ENCODE peak calls at places on chromosome 7, in ten cellular contexts. One of them, this sample, is unnamed.

GRCh38 chr7:43077285-43077684 is 35.2 kb upstream of the HECW1 start:
- DNase-seq in natural killer cell: no peak
- DNase-seq in epithelial cell of esophagus: no peak
- DNase-seq in AG09319: no peak
- DNase-seq in RWPE1: no peak
- DNase-seq in fibroblast of mammary gland: no peak
- DNase-seq in glutamatergic neuron: no peak
- DNase-seq in right lobe of liver: no peak
- DNase-seq in HL-60: no peak
- DNase-seq in choroid plexus epithelial cell: no peak
- DNase-seq in this sample: no peak

GRCh38 chr7:22944506-22944905 is 69.4 kb downstream of the HYCC1 start:
- DNase-seq in AG09319: no peak
- DNase-seq in choroid plexus epithelial cell: no peak
- DNase-seq in RWPE1: no peak
- DNase-seq in epithelial cell of esophagus: no peak
- DNase-seq in fibroblast of mammary gland: peak; percentile 76
- DNase-seq in right lobe of liver: no peak
- DNase-seq in natural killer cell: no peak
- DNase-seq in glutamatergic neuron: no peak
- DNase-seq in HL-60: no peak
- DNase-seq in this sample: no peak

GRCh38 chr7:107995184-107996071 is 7.5 kb downstream of the LAMB1 start:
- DNase-seq in glutamatergic neuron: no peak
- DNase-seq in fibroblast of mammary gland: peak; percentile 90
- DNase-seq in epithelial cell of esophagus: peak; percentile 69
- DNase-seq in AG09319: peak; percentile 56
- DNase-seq in right lobe of liver: no peak
- DNase-seq in natural killer cell: no peak
- DNase-seq in HL-60: no peak
- DNase-seq in RWPE1: peak; percentile 71
- DNase-seq in choroid plexus epithelial cell: peak; percentile 96
- DNase-seq in this sample: no peak

GRCh38 chr7:34486371-34486770 is 171.6 kb upstream of the NPSR1 start:
- DNase-seq in RWPE1: no peak
- DNase-seq in right lobe of liver: no peak
- DNase-seq in epithelial cell of esophagus: no peak
- DNase-seq in fibroblast of mammary gland: no peak
- DNase-seq in glutamatergic neuron: no peak
- DNase-seq in AG09319: no peak
- DNase-seq in choroid plexus epithelial cell: no peak
- DNase-seq in natural killer cell: no peak
- DNase-seq in HL-60: no peak
- DNase-seq in this sample: no peak

GRCh38 chr7:155449880-155450557 is 7.9 kb upstream of the EN2 start:
- DNase-seq in right lobe of liver: no peak
- DNase-seq in epithelial cell of esophagus: no peak
- DNase-seq in RWPE1: no peak
- DNase-seq in natural killer cell: no peak
- DNase-seq in AG09319: no peak
- DNase-seq in HL-60: no peak
- DNase-seq in choroid plexus epithelial cell: no peak
- DNase-seq in glutamatergic neuron: no peak
- DNase-seq in fibroblast of mammary gland: no peak
- DNase-seq in this sample: no peak

GRCh38 chr7:108135446-108136190 is 5.5 kb upstream of the LAMB4 start:
- DNase-seq in HL-60: peak; percentile 92
- DNase-seq in glutamatergic neuron: no peak
- DNase-seq in RWPE1: no peak
- DNase-seq in right lobe of liver: no peak
- DNase-seq in natural killer cell: no peak
- DNase-seq in fibroblast of mammary gland: no peak
- DNase-seq in AG09319: no peak
- DNase-seq in choroid plexus epithelial cell: no peak
- DNase-seq in epithelial cell of esophagus: no peak
- DNase-seq in this sample: no peak

GRCh38 chr7:158386866-158387820 is 200.5 kb downstream of the PTPRN2 start:
- DNase-seq in fibroblast of mammary gland: no peak
- DNase-seq in AG09319: no peak
- DNase-seq in glutamatergic neuron: peak; percentile 75
- DNase-seq in right lobe of liver: no peak
- DNase-seq in epithelial cell of esophagus: no peak
- DNase-seq in RWPE1: no peak
- DNase-seq in HL-60: no peak
- DNase-seq in natural killer cell: no peak
- DNase-seq in choroid plexus epithelial cell: no peak
- DNase-seq in this sample: no peak

GRCh38 chr7:139232893-139233292 is 1.9 kb downstream of the UBN2 start:
- DNase-seq in fibroblast of mammary gland: peak; percentile 68
- DNase-seq in RWPE1: peak; percentile 57
- DNase-seq in glutamatergic neuron: no peak
- DNase-seq in choroid plexus epithelial cell: peak; percentile 44
- DNase-seq in natural killer cell: no peak
- DNase-seq in AG09319: peak; percentile 23
- DNase-seq in epithelial cell of esophagus: peak; percentile 79
- DNase-seq in HL-60: no peak
- DNase-seq in right lobe of liver: no peak
- DNase-seq in this sample: no peak

GRCh38 chr7:121428857-121429489 is 32.9 kb upstream of the FAM3C start:
- DNase-seq in fibroblast of mammary gland: peak; percentile 30
- DNase-seq in choroid plexus epithelial cell: peak; percentile 75
- DNase-seq in right lobe of liver: no peak
- DNase-seq in RWPE1: no peak
- DNase-seq in natural killer cell: no peak
- DNase-seq in glutamatergic neuron: no peak
- DNase-seq in epithelial cell of esophagus: peak; percentile 63
- DNase-seq in HL-60: no peak
- DNase-seq in AG09319: no peak
- DNase-seq in this sample: no peak

GRCh38 chr7:127689194-127689772 is 37.3 kb downstream of the SND1 start:
- DNase-seq in choroid plexus epithelial cell: no peak
- DNase-seq in natural killer cell: no peak
- DNase-seq in right lobe of liver: no peak
- DNase-seq in HL-60: no peak
- DNase-seq in fibroblast of mammary gland: no peak
- DNase-seq in AG09319: peak; percentile 28
- DNase-seq in epithelial cell of esophagus: peak; percentile 53
- DNase-seq in glutamatergic neuron: no peak
- DNase-seq in RWPE1: peak; percentile 19
- DNase-seq in this sample: no peak

DNA sequence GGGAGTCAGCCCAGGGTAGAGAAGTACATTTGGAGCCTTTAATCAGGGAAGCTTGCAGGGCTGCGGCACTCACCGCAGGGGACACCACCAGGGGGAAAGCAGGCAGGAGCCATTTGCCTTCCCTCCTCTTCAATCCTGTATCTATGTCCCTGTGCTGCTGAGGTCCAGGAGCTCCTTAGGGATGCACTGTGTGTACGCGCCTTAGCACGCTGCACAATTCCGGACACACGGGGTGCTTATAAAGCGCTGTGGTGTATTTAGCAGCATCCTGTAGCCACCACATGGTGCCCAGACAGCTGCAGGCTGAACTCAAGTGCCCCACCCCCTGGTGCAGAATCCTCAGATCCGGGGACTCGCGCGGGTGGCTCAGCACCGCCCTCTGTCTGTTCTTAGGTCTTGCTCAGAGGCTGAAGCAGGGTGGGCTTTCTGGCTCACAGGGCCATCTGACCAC is 421.4 kb downstream of the SDK1 start:
- DNase-seq in HL-60: no peak
- DNase-seq in epithelial cell of esophagus: no peak
- DNase-seq in RWPE1: no peak
- DNase-seq in natural killer cell: no peak
- DNase-seq in right lobe of liver: no peak
- DNase-seq in AG09319: no peak
- DNase-seq in glutamatergic neuron: peak; percentile 77
- DNase-seq in fibroblast of mammary gland: no peak
- DNase-seq in choroid plexus epithelial cell: peak; percentile 54
- DNase-seq in this sample: no peak
- TF ChIP-seq CTCF in HL-60: no peak
- TF ChIP-seq CTCF in epithelial cell of esophagus: no peak
- TF ChIP-seq CTCF in RWPE1: no peak
- TF ChIP-seq CTCF in natural killer cell: no peak
- TF ChIP-seq CTCF in right lobe of liver: peak; percentile 6
- TF ChIP-seq CTCF in AG09319: no peak
- TF ChIP-seq CTCF in glutamatergic neuron: peak; percentile 37
- TF ChIP-seq CTCF in fibroblast of mammary gland: no peak
- TF ChIP-seq CTCF in choroid plexus epithelial cell: peak; percentile 60
- TF ChIP-seq CTCF in this sample: no peak

GRCh38 chr7:106252568-106252967 is 32.2 kb downstream of the NAMPT start:
- DNase-seq in RWPE1: no peak
- DNase-seq in fibroblast of mammary gland: no peak
- DNase-seq in glutamatergic neuron: no peak
- DNase-seq in choroid plexus epithelial cell: no peak
- DNase-seq in epithelial cell of esophagus: no peak
- DNase-seq in HL-60: no peak
- DNase-seq in AG09319: no peak
- DNase-seq in right lobe of liver: no peak
- DNase-seq in natural killer cell: no peak
- DNase-seq in this sample: no peak

GRCh38 chr7:106255246-106255645 is 29.5 kb downstream of the NAMPT start:
- DNase-seq in AG09319: no peak
- DNase-seq in natural killer cell: no peak
- DNase-seq in right lobe of liver: no peak
- DNase-seq in RWPE1: no peak
- DNase-seq in choroid plexus epithelial cell: no peak
- DNase-seq in HL-60: no peak
- DNase-seq in glutamatergic neuron: no peak
- DNase-seq in epithelial cell of esophagus: no peak
- DNase-seq in fibroblast of mammary gland: no peak
- DNase-seq in this sample: no peak

GRCh38 chr7:106256137-106256536 is 28.6 kb downstream of the NAMPT start:
- DNase-seq in right lobe of liver: no peak
- DNase-seq in RWPE1: no peak
- DNase-seq in AG09319: no peak
- DNase-seq in epithelial cell of esophagus: no peak
- DNase-seq in glutamatergic neuron: no peak
- DNase-seq in HL-60: no peak
- DNase-seq in choroid plexus epithelial cell: no peak
- DNase-seq in natural killer cell: no peak
- DNase-seq in fibroblast of mammary gland: no peak
- DNase-seq in this sample: no peak

GRCh38 chr7:106257752-106258151 is 27.0 kb downstream of the NAMPT start:
- DNase-seq in RWPE1: no peak
- DNase-seq in right lobe of liver: no peak
- DNase-seq in natural killer cell: no peak
- DNase-seq in glutamatergic neuron: no peak
- DNase-seq in epithelial cell of esophagus: no peak
- DNase-seq in HL-60: no peak
- DNase-seq in choroid plexus epithelial cell: no peak
- DNase-seq in fibroblast of mammary gland: no peak
- DNase-seq in AG09319: no peak
- DNase-seq in this sample: no peak

GRCh38 chr7:106254525-106255128 is 30.2 kb downstream of the NAMPT start:
- DNase-seq in right lobe of liver: no peak
- DNase-seq in HL-60: no peak
- DNase-seq in choroid plexus epithelial cell: no peak
- DNase-seq in AG09319: no peak
- DNase-seq in glutamatergic neuron: no peak
- DNase-seq in fibroblast of mammary gland: no peak
- DNase-seq in epithelial cell of esophagus: no peak
- DNase-seq in natural killer cell: no peak
- DNase-seq in RWPE1: no peak
- DNase-seq in this sample: no peak
- TF ChIP-seq CTCF in right lobe of liver: no peak
- TF ChIP-seq CTCF in HL-60: no peak
- TF ChIP-seq CTCF in choroid plexus epithelial cell: no peak
- TF ChIP-seq CTCF in AG09319: no peak
- TF ChIP-seq CTCF in glutamatergic neuron: no peak
- TF ChIP-seq CTCF in fibroblast of mammary gland: no peak
- TF ChIP-seq CTCF in epithelial cell of esophagus: no peak
- TF ChIP-seq CTCF in natural killer cell: no peak
- TF ChIP-seq CTCF in RWPE1: no peak
- TF ChIP-seq CTCF in this sample: no peak

GRCh38 chr7:72152171-72153131 is 259.7 kb downstream of the CALN1 start:
- DNase-seq in HL-60: no peak
- DNase-seq in epithelial cell of esophagus: no peak
- DNase-seq in glutamatergic neuron: no peak
- DNase-seq in RWPE1: no peak
- DNase-seq in right lobe of liver: no peak
- DNase-seq in fibroblast of mammary gland: no peak
- DNase-seq in choroid plexus epithelial cell: no peak
- DNase-seq in natural killer cell: no peak
- DNase-seq in AG09319: no peak
- DNase-seq in this sample: no peak
- TF ChIP-seq CTCF in HL-60: no peak
- TF ChIP-seq CTCF in epithelial cell of esophagus: no peak
- TF ChIP-seq CTCF in glutamatergic neuron: no peak
- TF ChIP-seq CTCF in RWPE1: no peak
- TF ChIP-seq CTCF in right lobe of liver: no peak
- TF ChIP-seq CTCF in fibroblast of mammary gland: no peak
- TF ChIP-seq CTCF in choroid plexus epithelial cell: no peak
- TF ChIP-seq CTCF in natural killer cell: no peak
- TF ChIP-seq CTCF in AG09319: no peak
- TF ChIP-seq CTCF in this sample: no peak

GRCh38 chr7:7178081-7178480 is 4.3 kb upstream of the C1GALT1 start:
- DNase-seq in glutamatergic neuron: no peak
- DNase-seq in fibroblast of mammary gland: no peak
- DNase-seq in HL-60: no peak
- DNase-seq in right lobe of liver: no peak
- DNase-seq in natural killer cell: no peak
- DNase-seq in choroid plexus epithelial cell: no peak
- DNase-seq in RWPE1: peak; percentile 40
- DNase-seq in AG09319: no peak
- DNase-seq in epithelial cell of esophagus: peak; percentile 97
- DNase-seq in this sample: no peak

GRCh38 chr7:7180725-7181428 is 1.5 kb upstream of the C1GALT1 start:
- DNase-seq in fibroblast of mammary gland: no peak
- DNase-seq in glutamatergic neuron: no peak
- DNase-seq in HL-60: peak; percentile 38
- DNase-seq in right lobe of liver: no peak
- DNase-seq in choroid plexus epithelial cell: no peak
- DNase-seq in RWPE1: no peak
- DNase-seq in epithelial cell of esophagus: no peak
- DNase-seq in AG09319: no peak
- DNase-seq in natural killer cell: no peak
- DNase-seq in this sample: no peak

GRCh38 chr7:7177044-7177517 is 5.3 kb upstream of the C1GALT1 start:
- DNase-seq in RWPE1: peak; percentile 73
- DNase-seq in choroid plexus epithelial cell: peak; percentile 84
- DNase-seq in epithelial cell of esophagus: peak; percentile 95
- DNase-seq in AG09319: no peak
- DNase-seq in HL-60: no peak
- DNase-seq in fibroblast of mammary gland: peak; percentile 83
- DNase-seq in natural killer cell: no peak
- DNase-seq in glutamatergic neuron: no peak
- DNase-seq in right lobe of liver: no peak
- DNase-seq in this sample: no peak

GRCh38 chr7:7176421-7177043 is 5.8 kb upstream of the C1GALT1 start:
- DNase-seq in AG09319: no peak
- DNase-seq in right lobe of liver: no peak
- DNase-seq in natural killer cell: no peak
- DNase-seq in fibroblast of mammary gland: peak; percentile 95
- DNase-seq in HL-60: no peak
- DNase-seq in RWPE1: peak; percentile 67
- DNase-seq in choroid plexus epithelial cell: peak; percentile 93
- DNase-seq in epithelial cell of esophagus: peak; percentile 92
- DNase-seq in glutamatergic neuron: no peak
- DNase-seq in this sample: no peak

DNA sequence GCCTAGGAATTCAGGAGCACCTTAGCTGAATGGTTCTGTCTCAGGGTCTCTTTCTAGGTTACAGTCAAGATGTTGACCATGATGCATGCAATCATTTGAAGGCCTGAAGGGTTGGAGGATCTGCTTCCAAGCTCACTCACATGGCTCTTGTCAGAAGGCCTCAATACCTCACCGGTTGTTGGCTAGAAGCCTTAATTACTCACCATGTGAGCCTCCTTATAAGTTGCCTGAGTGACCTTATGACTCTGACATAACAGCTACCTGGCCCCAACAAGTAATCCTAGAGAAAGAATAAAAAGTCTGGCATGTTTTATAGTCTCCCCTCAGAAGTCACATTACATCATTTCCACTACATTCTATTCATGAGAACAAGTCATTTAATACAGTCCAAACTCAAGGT is 3.4 kb upstream of the C1GALT1 start:
- DNase-seq in glutamatergic neuron: no peak
- DNase-seq in epithelial cell of esophagus: peak; percentile 88
- DNase-seq in right lobe of liver: no peak
- DNase-seq in choroid plexus epithelial cell: no peak
- DNase-seq in natural killer cell: no peak
- DNase-seq in AG09319: no peak
- DNase-seq in RWPE1: peak; percentile 28
- DNase-seq in HL-60: no peak
- DNase-seq in fibroblast of mammary gland: peak; percentile 50
- DNase-seq in this sample: no peak
- TF ChIP-seq CTCF in glutamatergic neuron: no peak
- TF ChIP-seq CTCF in epithelial cell of esophagus: no peak
- TF ChIP-seq CTCF in right lobe of liver: no peak
- TF ChIP-seq CTCF in choroid plexus epithelial cell: no peak
- TF ChIP-seq CTCF in natural killer cell: no peak
- TF ChIP-seq CTCF in AG09319: no peak
- TF ChIP-seq CTCF in RWPE1: no peak
- TF ChIP-seq CTCF in HL-60: no peak
- TF ChIP-seq CTCF in fibroblast of mammary gland: no peak
- TF ChIP-seq CTCF in this sample: no peak

This sample was measured in CD14-positive monocyte.